ENCODE peak calls at places on chromosomes 4 and X, in four cellular contexts. X is OCI-LY7, J is IMR-90, T is neural progenitor cell. W is an unnamed sample.

GRCh38 chr4:71259911-71260331 is 78.9 kb upstream of the SLC4A4 start:
- DNase-seq in X (no peak), J (no peak), T (no peak), W (no peak)

GRCh38 chr4:86223472-86223871 is 136.4 kb downstream of the MAPK10 start:
- DNase-seq in X (peak), J (peak), T (peak), W (peak)

GRCh38 chr4:139458543-139458942 is 4.6 kb downstream of the RAB33B start:
- DNase-seq in X (no peak), J (no peak), T (no peak), W (no peak)

GRCh38 chr4:152680988-152681731 is 1.4 kb upstream of the TMEM154 start:
- DNase-seq in X (peak), J (peak), T (no peak), W (no peak)

GRCh38 chrX:15059488-15059887 is 186.3 kb downstream of the MOSPD2 start:
- DNase-seq in X (no peak), J (no peak), T (no peak), W (no peak)

GRCh38 chrX:51853251-51853650 is 40.2 kb upstream of the MAGED1 start:
- DNase-seq in X (no peak), J (no peak), T (peak), W (no peak)

GRCh38 chr4:21768349-21769310 is 179.9 kb downstream of the KCNIP4 start:
- DNase-seq in X (peak), J (peak), T (peak), W (peak)

GRCh38 chrX:116111497-116111896 is 59.0 kb upstream of the AGTR2 start:
- DNase-seq in X (no peak), J (no peak), T (no peak), W (no peak)

GRCh38 chr4:152478456-152479237 is 57.2 kb downstream of the FBXW7 start:
- DNase-seq in X (no peak), J (peak), T (no peak), W (no peak)

GRCh38 chrX:152733261-152733975 is at the start of the genes CSAG1 and MAGEA12:
- DNase-seq in X (no peak), J (no peak), T (no peak), W (peak)

GRCh38 chr4:112633477-112634235 is 3.1 kb downstream of the ZGRF1 start:
- DNase-seq in X (peak), J (peak), T (peak), W (peak)

GRCh38 chr4:768076-768475 is 57.9 kb downstream of the CPLX1 start:
- DNase-seq in X (no peak), J (no peak), T (no peak), W (no peak)

GRCh38 chr4:4339504-4340085 is 47.3 kb upstream of the NSG1 start:
- DNase-seq in X (no peak), J (peak), T (peak), W (no peak)

GRCh38 chr4:121876070-121876469 is 5.8 kb upstream of the BBS7 start:
- DNase-seq in X (no peak), J (no peak), T (no peak), W (no peak)

GRCh38 chrX:13078739-13079444 is 34.5 kb upstream of the FAM9C start:
- DNase-seq in X (no peak), J (peak), T (peak), W (no peak)

GRCh38 chr4:10715135-10715534 is 30.6 kb upstream of the CLNK start:
- DNase-seq in X (no peak), J (no peak), T (no peak), W (no peak)

GRCh38 chr4:183140911-183141320 is 41.9 kb downstream of the WWC2 start:
- DNase-seq in X (no peak), J (peak), T (no peak), W (no peak)

GRCh38 chr4:97653701-97654100 is 489.6 kb downstream of the STPG2 start:
- DNase-seq in X (no peak), J (no peak), T (no peak), W (no peak)

GRCh38 chrX:153634832-153635231 is 12.2 kb upstream of the DUSP9 start:
- DNase-seq in X (no peak), J (no peak), T (no peak), W (no peak)

GRCh38 chrX:107601326-107601725 is 27.0 kb upstream of the PRPS1 start:
- DNase-seq in X (no peak), J (no peak), T (no peak), W (no peak)

GRCh38 chrX:151031365-151031975 is 48.3 kb downstream of the HMGB3 start:
- DNase-seq in X (no peak), J (no peak), T (no peak), W (no peak)

GRCh38 chrX:14027511-14028019 is 2.1 kb downstream of the GEMIN8 start:
- DNase-seq in X (no peak), J (peak), T (no peak), W (no peak)

GRCh38 chrX:72002886-72003285 is 92.2 kb downstream of the NHSL2 start:
- DNase-seq in X (no peak), J (no peak), T (no peak), W (no peak)

GRCh38 chrX:72005046-72005445 is 94.4 kb downstream of the NHSL2 start:
- DNase-seq in X (no peak), J (no peak), T (no peak), W (no peak)

GRCh38 chrX:72006461-72006860 is 95.8 kb downstream of the NHSL2 start:
- DNase-seq in X (no peak), J (no peak), T (no peak), W (no peak)

GRCh38 chrX:72001906-72002305 is 91.3 kb downstream of the NHSL2 start:
- DNase-seq in X (no peak), J (no peak), T (no peak), W (no peak)

DNA sequence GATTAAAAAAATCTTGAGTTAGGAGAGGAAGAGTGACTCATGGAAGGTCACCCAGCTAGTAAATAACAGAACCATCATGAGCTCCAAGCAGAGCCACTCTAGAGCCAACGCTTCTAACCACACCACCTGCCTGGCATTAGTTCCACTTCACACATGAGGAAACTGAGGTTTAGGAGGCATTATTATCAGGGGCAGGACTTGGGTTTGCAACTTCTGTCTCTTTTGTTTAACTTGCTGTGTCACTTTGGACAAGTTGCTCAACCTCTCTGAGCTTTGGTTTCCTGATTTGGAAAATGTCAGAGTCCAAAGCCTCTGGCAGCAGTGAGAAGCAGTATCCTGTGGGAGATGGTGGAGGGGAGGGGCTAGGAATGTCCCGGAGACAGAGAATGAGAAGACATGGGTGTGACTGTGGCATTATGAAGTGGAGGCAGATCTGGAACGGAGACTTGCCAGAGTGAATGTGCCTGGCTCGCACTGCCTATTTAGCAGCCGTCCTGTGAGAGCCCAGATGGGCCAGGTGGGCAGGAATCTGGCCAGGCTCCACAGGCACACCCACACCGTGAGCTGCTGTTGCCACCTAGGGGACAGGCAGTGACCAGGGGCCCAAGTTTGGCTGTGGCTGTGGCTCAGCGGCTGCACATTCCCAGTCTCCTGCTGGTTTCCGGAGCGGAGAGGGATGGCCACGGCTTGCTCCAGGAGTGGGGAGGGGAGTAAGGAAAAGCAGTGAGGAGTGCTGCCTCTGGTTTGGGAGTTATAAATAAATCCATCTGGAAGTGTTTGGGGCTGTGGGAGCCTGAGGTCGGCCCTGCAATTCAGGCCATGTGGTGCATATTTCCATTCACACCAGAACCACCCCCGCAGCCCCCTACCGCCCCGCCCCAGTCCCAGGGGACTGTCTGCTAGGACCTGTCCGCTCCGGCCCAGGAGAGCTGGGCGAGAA is 93.4 kb downstream of the NHSL2 start:
- DNase-seq in X (no peak), J (no peak), T (peak), W (no peak)
- H2AFZ ChIP-seq in X (no peak), J (peak), T (no peak), W (no peak)

GRCh38 chr4:150799207-150799606 is 215.9 kb downstream of the LRBA start:
- DNase-seq in X (no peak), J (no peak), T (no peak), W (no peak)
- TF ChIP-seq CTCF in X (no peak), J (peak), T (peak), W (no peak)

GRCh38 chr4:76639292-76639691 is 204.3 kb downstream of the SHROOM3 start:
- DNase-seq in X (no peak), J (peak), T (no peak), W (no peak)

GRCh38 chr4:76641351-76641750 is 206.3 kb downstream of the SHROOM3 start:
- DNase-seq in X (no peak), J (no peak), T (no peak), W (no peak)

GRCh38 chr4:76634239-76634638 is 199.2 kb downstream of the SHROOM3 start:
- DNase-seq in X (no peak), J (peak), T (no peak), W (no peak)

GRCh38 chr4:76640252-76640925 is 205.4 kb downstream of the SHROOM3 start:
- DNase-seq in X (no peak), J (no peak), T (no peak), W (peak)

GRCh38 chr4:76637704-76638361 is 202.8 kb downstream of the SHROOM3 start:
- DNase-seq in X (no peak), J (peak), T (no peak), W (no peak)
- H3K4me2 ChIP-seq in X (no peak), J (no peak), T (no peak), W (no peak)

GRCh38 chr4:89682808-89683207 is 154.2 kb downstream of the SNCA start:
- DNase-seq in X (no peak), J (no peak), T (peak), W (no peak)

GRCh38 chr4:89684536-89684935 is 152.4 kb downstream of the SNCA start:
- DNase-seq in X (no peak), J (no peak), T (no peak), W (no peak)

GRCh38 chr4:89685277-89685676 is 151.7 kb downstream of the SNCA start:
- DNase-seq in X (no peak), J (no peak), T (no peak), W (no peak)

GRCh38 chr4:89681671-89682070 is 155.3 kb downstream of the SNCA start:
- DNase-seq in X (no peak), J (no peak), T (no peak), W (no peak)

DNA sequence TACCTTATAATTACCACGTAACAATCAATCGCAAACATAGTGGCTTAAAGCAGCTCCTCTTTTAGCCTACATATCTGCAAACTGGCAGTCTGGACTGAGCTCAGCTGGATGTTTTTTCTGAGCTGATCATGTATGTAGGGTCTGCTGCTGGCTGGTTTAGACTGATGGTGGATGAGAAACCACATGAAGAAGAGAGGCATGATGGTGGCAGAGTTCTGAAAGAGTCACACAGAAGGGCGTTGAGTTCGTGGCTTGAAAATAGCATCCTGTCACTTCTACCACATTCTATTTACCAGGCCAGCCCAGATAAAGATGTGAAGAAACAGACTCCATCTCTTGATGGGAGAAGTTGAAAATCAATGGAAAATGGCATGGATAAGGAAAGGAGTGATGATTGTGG is 151.3 kb downstream of the SNCA start:
- DNase-seq in X (no peak), J (no peak), T (no peak), W (no peak)
- H2AFZ ChIP-seq in X (no peak), J (no peak), T (no peak), W (no peak)

DNA sequence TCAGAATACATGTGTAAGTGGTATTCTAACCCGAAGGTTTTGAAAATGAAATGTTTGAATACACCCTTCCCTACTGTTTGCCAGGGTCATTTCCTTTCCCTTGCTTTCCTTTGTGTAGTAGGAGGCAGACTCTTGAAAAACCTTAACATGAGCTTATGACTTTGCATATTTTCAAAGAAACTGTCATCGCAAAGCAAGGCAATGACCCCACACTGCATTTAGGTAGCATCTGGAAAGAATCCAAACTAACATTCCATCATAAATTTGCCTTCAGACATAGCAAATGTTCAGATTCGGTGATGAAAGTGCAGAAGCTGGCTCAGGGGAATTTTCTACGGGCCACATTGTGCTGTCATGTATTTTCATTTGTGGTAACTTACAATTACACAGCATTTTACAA is 32.3 kb downstream of the SH2D1A start:
- DNase-seq in X (no peak), J (no peak), T (no peak), W (no peak)
- TF ChIP-seq CTCF in X (no peak), J (no peak), T (no peak), W (no peak)

GRCh38 chr4:26715636-26716242 is 131.9 kb downstream of the TBC1D19 start:
- DNase-seq in X (no peak), J (no peak), T (no peak), W (no peak)

GRCh38 chr4:26719954-26720552 is 136.2 kb downstream of the TBC1D19 start:
- DNase-seq in X (peak), J (peak), T (no peak), W (no peak)

GRCh38 chr4:26721685-26722084 is 137.8 kb downstream of the TBC1D19 start:
- DNase-seq in X (no peak), J (no peak), T (no peak), W (no peak)

GRCh38 chr4:26713563-26714145 is 129.8 kb downstream of the TBC1D19 start:
- DNase-seq in X (no peak), J (no peak), T (no peak), W (no peak)

GRCh38 chr4:26717332-26717731 is 133.4 kb downstream of the TBC1D19 start:
- DNase-seq in X (no peak), J (peak), T (no peak), W (no peak)
- H3K4me2 ChIP-seq in X (no peak), J (no peak), T (no peak), W (no peak)

DNA sequence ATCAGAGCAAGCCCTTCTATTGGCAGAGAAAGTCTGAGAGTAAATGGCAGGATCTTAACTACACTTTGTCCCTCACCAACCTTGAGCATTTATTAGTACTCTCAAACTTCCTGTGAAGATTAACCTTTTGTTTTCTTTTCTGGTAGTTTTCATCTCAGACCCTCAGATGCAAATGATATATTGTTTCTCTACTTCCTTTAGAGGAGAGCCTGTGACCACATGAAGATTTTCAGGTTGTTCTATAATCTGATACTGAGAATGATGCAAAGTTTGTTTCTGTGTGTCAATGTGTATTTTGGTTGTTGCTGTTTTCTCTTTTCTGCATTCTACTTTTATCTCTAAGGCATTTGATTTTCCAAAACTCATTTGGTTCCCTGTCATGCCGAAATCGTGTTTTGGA is 165.8 kb upstream of the CYSLTR1 start:
- DNase-seq in X (no peak), J (no peak), T (no peak), W (peak)
- H2AFZ ChIP-seq in X (no peak), J (no peak), T (no peak), W (no peak)

DNA sequence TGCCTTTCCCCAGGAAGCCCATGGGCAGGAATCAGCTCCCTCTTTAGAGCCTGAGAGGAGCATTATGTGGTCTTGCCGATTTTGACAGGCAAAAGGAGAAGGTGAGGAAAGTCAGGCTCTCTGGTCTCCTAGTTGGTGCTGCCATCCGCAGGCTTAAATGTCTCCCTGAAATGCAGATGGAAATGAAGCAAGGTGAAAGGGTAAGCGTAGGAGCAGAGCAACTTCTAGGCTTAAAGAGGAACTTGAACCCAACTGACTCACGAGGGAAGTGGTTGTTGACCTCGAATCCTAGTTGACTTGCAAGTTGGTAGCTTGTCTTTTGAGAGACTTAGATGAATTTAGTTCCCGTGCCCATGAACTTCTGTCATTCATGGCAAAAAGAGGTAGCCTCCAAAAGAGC is 205.9 kb downstream of the PTTG2 start:
- DNase-seq in X (peak), J (no peak), T (no peak), W (no peak)
- TF ChIP-seq CTCF in X (peak), J (no peak), T (peak), W (no peak)

DNA sequence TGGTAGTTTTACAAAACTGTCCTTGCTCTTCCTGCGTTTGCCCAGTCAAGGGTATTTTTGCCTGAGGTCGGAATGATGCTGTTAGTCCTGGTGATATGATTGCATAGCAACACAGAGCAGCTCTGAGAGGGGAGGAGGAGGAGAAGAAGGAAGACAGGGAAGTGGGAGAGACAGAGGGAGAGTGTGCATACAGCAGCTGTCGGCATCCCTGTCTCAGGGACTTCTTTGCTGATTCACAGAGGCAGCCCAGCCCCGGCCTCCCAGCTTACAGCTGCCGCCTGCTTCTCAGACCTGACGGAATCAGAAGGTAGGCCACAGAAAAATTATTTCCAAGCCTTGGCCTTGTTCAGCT is 230 bp downstream of the DRP2 start:
- DNase-seq in X (no peak), J (peak), T (peak), W (no peak)
- H3K4me2 ChIP-seq in X (no peak), J (peak), T (no peak), W (no peak)

DNA sequence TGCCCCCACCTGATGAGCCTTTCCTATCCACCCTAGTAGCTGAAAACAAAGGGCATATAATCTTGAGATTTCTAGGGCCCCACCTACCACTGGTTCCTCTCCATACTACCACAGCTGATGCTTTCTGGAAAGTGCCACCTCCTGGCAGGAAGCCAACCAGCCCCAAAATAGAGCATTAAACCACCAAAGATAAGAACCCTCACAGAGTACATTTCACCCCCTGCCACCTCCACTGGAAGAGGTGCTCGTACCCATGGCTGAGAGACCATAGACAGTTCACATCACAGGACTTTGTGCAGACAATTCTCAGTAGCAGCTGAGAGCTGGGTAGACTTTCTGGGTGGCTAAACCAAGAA is 94.1 kb downstream of the IRS4 start:
- DNase-seq in X (no peak), J (no peak), T (no peak), W (peak)
- H2AFZ ChIP-seq in X (no peak), J (no peak), T (no peak), W (no peak)